ENCODE peak calls at places on chromosomes 3 and 15, in ten cellular contexts. E is GM04504; W is SW480; I is activated CD8-positive, alpha-beta memory T cell treated with anti-CD3 and anti-CD28 coated beads for 48 hours; V is SK-N-DZ; Q is endodermal cell; Z is GM03348; O is iPS-NIHi11; G is GM23338; U is progenitor cell of endocrine pancreas. F is an unnamed sample.

GRCh38 chr15:83380026-83380425 is 67.1 kb upstream of the SH3GL3 start:
- DNase-seq in V (no peak), E (no peak), G (no peak), W (peak; percentile 39), Q (no peak), I (no peak), O (no peak), U (no peak), Z (peak; percentile 56), F (no peak)

GRCh38 chr15:39486546-39487081 is 94.3 kb upstream of the THBS1 start:
- DNase-seq in U (no peak), G (no peak), I (no peak), W (no peak), Z (no peak), O (no peak), Q (no peak), E (no peak), V (no peak), F (no peak)

GRCh38 chr3:60399861-60400845 is 851.1 kb downstream of the FHIT start:
- DNase-seq in O (no peak), Q (no peak), E (peak; percentile 6), U (no peak), W (peak; percentile 6), I (no peak), G (no peak), Z (peak; percentile 4), V (no peak), F (no peak)

GRCh38 chr15:82585072-82585471 is 44.8 kb upstream of the RPS17 start:
- DNase-seq in W (no peak), O (no peak), E (no peak), Z (peak; percentile 60), V (no peak), Q (no peak), U (no peak), I (no peak), G (peak; percentile 44), F (no peak)

GRCh38 chr3:101261506-101261905 is 58.9 kb downstream of the IMPG2 start:
- DNase-seq in Q (no peak), U (no peak), E (no peak), G (no peak), I (no peak), W (no peak), V (no peak), O (no peak), Z (peak; percentile 9), F (no peak)

GRCh38 chr3:147672035-147672434 is 262.9 kb downstream of the ZIC1 start:
- DNase-seq in Z (no peak), W (no peak), Q (no peak), G (no peak), U (no peak), I (no peak), V (no peak), E (no peak), O (no peak), F (no peak)

GRCh38 chr3:102529452-102529851 is 94.6 kb downstream of the ZPLD1 start:
- DNase-seq in G (peak; percentile 69), I (no peak), Q (peak; percentile 78), O (peak; percentile 46), W (peak; percentile 14), E (no peak), Z (no peak), V (peak; percentile 16), U (no peak), F (no peak)

GRCh38 chr3:73569246-73569760 is 55.4 kb downstream of the PDZRN3 start:
- DNase-seq in E (no peak), G (no peak), W (no peak), V (no peak), Z (no peak), O (no peak), Q (no peak), U (no peak), I (no peak), F (no peak)

GRCh38 chr3:17183951-17184550 is 299.3 kb downstream of the PLCL2 start:
- DNase-seq in Q (no peak), Z (peak; percentile 31), U (no peak), W (no peak), E (no peak), I (no peak), V (no peak), O (no peak), G (no peak), F (no peak)

GRCh38 chr3:187838016-187838535 is 92.8 kb upstream of the BCL6 start:
- DNase-seq in I (no peak), G (no peak), Z (no peak), O (no peak), Q (no peak), E (no peak), U (no peak), V (no peak), W (no peak), F (no peak)

GRCh38 chr15:81575436-81576123 is 201.6 kb upstream of the TMC3 start:
- DNase-seq in E (no peak), O (no peak), V (no peak), G (peak; percentile 23), I (no peak), Z (no peak), W (no peak), U (no peak), Q (no peak), F (no peak)

GRCh38 chr15:99474041-99474906 is 91.5 kb upstream of the MEF2A start:
- DNase-seq in W (no peak), I (no peak), Q (no peak), G (no peak), E (no peak), U (no peak), O (no peak), Z (no peak), V (no peak), F (no peak)